ENCODE peak calls at places on chromosomes 5 and 9, in six cellular contexts. I, S, Y, J, F and R are unnamed samples.

GRCh38 chr5:134714120-134714519 is 24.2 kb upstream of the CAMLG start:
- DNase-seq in I (no peak), S (no peak), Y (no peak), J (no peak), F (no peak), R (no peak)

GRCh38 chr9:124122321-124122720 is 110.8 kb downstream of the LHX2 start:
- DNase-seq in I (no peak), S (no peak), Y (no peak), J (no peak), F (no peak), R (no peak)

GRCh38 chr9:32551491-32552049 is 557 bp upstream of the SMIM27 start:
- DNase-seq in I (no peak), S (peak), Y (no peak), J (peak), F (no peak), R (peak)

GRCh38 chr5:149141957-149142851 is 911 bp downstream of the ABLIM3 start:
- DNase-seq in I (no peak), S (no peak), Y (no peak), J (no peak), F (no peak), R (no peak)

GRCh38 chr5:123496892-123497291 is 15.1 kb upstream of the CSNK1G3 start:
- DNase-seq in I (no peak), S (no peak), Y (no peak), J (peak), F (no peak), R (no peak)

GRCh38 chr5:54821445-54822330 is 163.7 kb downstream of the ESM1 start:
- DNase-seq in I (no peak), S (no peak), Y (no peak), J (no peak), F (no peak), R (no peak)

GRCh38 chr5:181215997-181216982 is 6.8 kb upstream of the TRIM41 start:
- DNase-seq in I (no peak), S (no peak), Y (no peak), J (no peak), F (peak), R (no peak)

GRCh38 chr5:139275536-139276297 is 17.8 kb upstream of the MATR3 start:
- DNase-seq in I (no peak), S (no peak), Y (no peak), J (peak), F (peak), R (no peak)

GRCh38 chr9:96327694-96328352 is 25.8 kb upstream of the HSD17B3 start:
- DNase-seq in I (peak), S (no peak), Y (peak), J (peak), F (peak), R (peak)

GRCh38 chr9:98940278-98940677 is 3.4 kb upstream of the COL15A1 start:
- DNase-seq in I (no peak), S (no peak), Y (no peak), J (no peak), F (no peak), R (no peak)

GRCh38 chr5:43061352-43061751 is 21.2 kb upstream of the ANXA2R start:
- DNase-seq in I (no peak), S (no peak), Y (no peak), J (no peak), F (no peak), R (no peak)

DNA sequence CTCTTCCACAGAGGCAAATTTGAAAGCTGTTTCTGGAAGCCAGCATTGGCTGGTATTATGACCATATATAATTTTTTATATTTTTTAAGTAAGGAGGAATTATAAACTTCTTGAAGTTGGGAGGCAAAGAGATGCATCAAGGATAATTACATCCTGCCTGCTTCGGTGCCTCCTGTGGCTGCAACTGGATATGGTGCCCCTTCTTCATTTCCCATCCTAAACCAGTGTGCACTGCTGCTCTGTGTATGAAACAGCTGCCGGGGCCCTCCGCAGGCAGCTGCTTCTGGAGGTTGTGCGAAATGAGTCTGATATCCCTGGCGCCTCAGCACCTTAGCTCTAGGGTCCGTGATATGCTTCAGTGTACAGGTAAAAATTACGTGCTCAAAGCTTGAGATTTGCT is 304.2 kb downstream of the ENC1 start:
- DNase-seq in I (no peak), S (no peak), Y (no peak), J (no peak), F (no peak), R (peak)
- TF ChIP-seq CTCF in I (no peak), S (no peak), Y (no peak), J (no peak), F (peak), R (peak)

GRCh38 chr5:145919413-145919812 is 17.0 kb upstream of the SH3RF2 start:
- DNase-seq in I (no peak), S (no peak), Y (no peak), J (no peak), F (no peak), R (no peak)

GRCh38 chr5:145918397-145918796 is 18.0 kb upstream of the SH3RF2 start:
- DNase-seq in I (no peak), S (no peak), Y (no peak), J (no peak), F (no peak), R (no peak)

GRCh38 chr5:145922059-145922458 is 14.3 kb upstream of the SH3RF2 start:
- DNase-seq in I (no peak), S (no peak), Y (no peak), J (no peak), F (peak), R (no peak)

GRCh38 chr5:145921211-145921610 is 15.2 kb upstream of the SH3RF2 start:
- DNase-seq in I (no peak), S (no peak), Y (no peak), J (peak), F (peak), R (no peak)

DNA sequence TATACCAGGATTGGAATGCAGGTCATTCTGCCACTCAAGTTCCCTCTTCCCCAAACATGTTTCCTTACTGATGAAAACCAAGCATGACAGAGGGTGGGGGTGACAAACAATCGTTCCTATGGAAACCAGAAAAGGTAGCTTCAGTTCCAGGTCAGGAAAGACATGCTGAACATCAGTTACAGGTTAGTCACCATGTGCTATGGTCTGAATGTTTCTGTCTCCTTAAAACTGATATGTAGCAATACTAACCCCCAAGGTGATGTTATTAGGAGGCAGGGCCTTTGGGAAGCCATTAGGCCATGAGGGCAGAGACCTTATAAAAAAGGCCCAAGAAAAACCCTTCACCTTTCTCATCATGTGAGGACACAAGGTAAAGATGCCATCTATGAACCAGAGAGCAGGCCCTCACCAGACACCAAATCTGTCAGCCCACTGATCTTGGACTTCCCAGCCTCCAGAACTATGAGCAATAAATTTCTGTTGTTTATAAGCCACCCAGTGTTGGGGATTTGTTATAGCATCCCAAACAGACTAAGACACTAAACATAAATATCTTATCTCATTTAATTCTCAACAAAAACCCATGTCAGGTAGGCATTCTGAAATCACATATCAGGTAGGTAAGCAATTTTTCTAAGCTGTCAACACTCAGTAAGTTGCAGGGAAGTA is 15.7 kb upstream of the SH3RF2 start:
- DNase-seq in I (no peak), S (no peak), Y (no peak), J (no peak), F (peak), R (no peak)
- TF ChIP-seq CTCF in I (no peak), S (no peak), Y (no peak), J (no peak), F (peak), R (no peak)

GRCh38 chr9:93134740-93135444 is 841 bp upstream of the NINJ1 start:
- DNase-seq in I (no peak), S (peak), Y (no peak), J (no peak), F (no peak), R (no peak)
- TF ChIP-seq CTCF in I (no peak), S (no peak), Y (no peak), J (no peak), F (no peak), R (no peak)

GRCh38 chr5:179801304-179802206 is 5.1 kb downstream of the MGAT4B start:
- DNase-seq in I (no peak), S (peak), Y (peak), J (no peak), F (peak), R (peak)
- TF ChIP-seq CTCF in I (peak), S (peak), Y (peak), J (peak), F (peak), R (peak)